ENCODE peak calls at places on chromosomes 1 and 21, in five cellular contexts. Y is bronchial epithelial cell, L is HTR-8/SVneo, G is dorsolateral prefrontal cortex, S is mesenteric fat pad. A is an unnamed sample.

GRCh38 chr1:220123889-220124288 is 30.0 kb downstream of the IARS2 start:
- DNase-seq in L (no peak), Y (no peak), G (no peak), S (no peak), A (peak)

GRCh38 chr1:46102769-46103476 is 29.5 kb downstream of the PIK3R3 start:
- DNase-seq in Y (peak), L (no peak), S (no peak), G (no peak), A (no peak)

GRCh38 chr1:89754518-89754917 is 66.3 kb upstream of the LRRC8D start:
- DNase-seq in Y (no peak), G (no peak), L (no peak), S (no peak), A (no peak)

GRCh38 chr1:38941527-38942019 is at the start of gene RHBDL2:
- DNase-seq in Y (peak), S (no peak), L (no peak), G (peak), A (no peak)

GRCh38 chr1:197021716-197022115 is 44.4 kb downstream of the CFHR5 start:
- DNase-seq in S (no peak), G (no peak), L (no peak), Y (no peak), A (no peak)

GRCh38 chr1:212983482-212983881 is 32.2 kb downstream of the ANGEL2 start:
- DNase-seq in L (no peak), S (no peak), G (no peak), Y (no peak), A (no peak)

GRCh38 chr1:89539135-89539534 is 14.5 kb downstream of the LRRC8B start:
- DNase-seq in L (no peak), G (no peak), S (no peak), Y (no peak), A (no peak)

GRCh38 chr1:66768935-66769334 is 16.7 kb downstream of the DYNLT5 start:
- DNase-seq in S (no peak), Y (no peak), G (no peak), L (no peak), A (no peak)

GRCh38 chr1:60160141-60160540 is 86.6 kb upstream of the C1orf87 start:
- DNase-seq in G (no peak), S (no peak), Y (no peak), L (no peak), A (no peak)

GRCh38 chr21:42350899-42351543 is at the start of gene TFF2:
- DNase-seq in S (peak), Y (no peak), L (no peak), G (no peak), A (no peak)

GRCh38 chr21:42235593-42235992 is 16.7 kb downstream of the ABCG1 start:
- DNase-seq in Y (no peak), L (no peak), S (no peak), G (no peak), A (no peak)

GRCh38 chr1:204340137-204340536 is 19.6 kb downstream of the PLEKHA6 start:
- DNase-seq in L (no peak), G (no peak), S (no peak), Y (no peak), A (no peak)

GRCh38 chr1:239633432-239633831 is 247.1 kb downstream of the CHRM3 start:
- DNase-seq in G (no peak), L (no peak), Y (no peak), S (no peak), A (no peak)

GRCh38 chr1:50108497-50109073 is at the start of gene ELAVL4:
- DNase-seq in G (peak), S (no peak), L (no peak), Y (no peak), A (no peak)

GRCh38 chr1:25572708-25573590 is 29.5 kb downstream of the LDLRAP1 start:
- DNase-seq in Y (peak), G (no peak), L (peak), S (no peak), A (no peak)

GRCh38 chr1:14345925-14346550 is 252.4 kb upstream of the KAZN start:
- DNase-seq in S (no peak), G (no peak), L (no peak), Y (no peak), A (peak)

GRCh38 chr1:202061055-202061454 is 50.7 kb downstream of the ELF3 start:
- DNase-seq in G (no peak), L (no peak), Y (no peak), S (no peak), A (no peak)

GRCh38 chr1:26951821-26952497 is 8.3 kb downstream of the KDF1 start:
- DNase-seq in Y (no peak), L (no peak), S (no peak), G (no peak), A (no peak)

GRCh38 chr21:35993875-35994490 is 66.3 kb downstream of the SETD4 start:
- DNase-seq in S (no peak), L (no peak), G (no peak), Y (no peak), A (no peak)

GRCh38 chr1:66266350-66266749 is 267.6 kb upstream of the SGIP1 start:
- DNase-seq in Y (peak), L (no peak), S (no peak), G (no peak), A (peak)

GRCh38 chr1:156627313-156627880 is 8.2 kb downstream of the HAPLN2 start:
- DNase-seq in S (no peak), G (peak), L (peak), Y (peak), A (peak)

GRCh38 chr1:197911857-197912696 is 5.1 kb upstream of the LHX9 start:
- DNase-seq in S (no peak), L (no peak), G (no peak), Y (peak), A (no peak)

GRCh38 chr1:109241344-109241743 is 8.0 kb upstream of the CELSR2 start:
- DNase-seq in L (no peak), Y (no peak), G (no peak), S (no peak), A (no peak)

GRCh38 chr1:150928286-150928685 is 2.1 kb downstream of the SETDB1 start:
- DNase-seq in L (no peak), S (no peak), Y (no peak), G (no peak), A (no peak)

GRCh38 chr1:181166377-181167196 is 78.1 kb downstream of the IER5 start:
- DNase-seq in L (peak), S (peak), G (peak), Y (peak), A (peak)

GRCh38 chr1:154590756-154591155 is 17.2 kb downstream of the ADAR start:
- DNase-seq in S (no peak), Y (no peak), L (no peak), G (no peak), A (no peak)

GRCh38 chr1:116574581-116575291 is 3.9 kb upstream of the CD58 start:
- DNase-seq in L (peak), Y (peak), S (no peak), G (peak), A (peak)

GRCh38 chr21:26425576-26425975 is 147.5 kb downstream of the CYYR1 start:
- DNase-seq in Y (peak), L (no peak), S (no peak), G (no peak), A (no peak)

GRCh38 chr1:12697406-12697805 is 18.5 kb upstream of the AADACL3 start:
- DNase-seq in S (no peak), Y (no peak), G (no peak), L (no peak), A (no peak)

GRCh38 chr1:220410681-220411080 is 117.3 kb upstream of the MARK1 start:
- DNase-seq in G (no peak), L (peak), S (no peak), Y (no peak), A (no peak)

GRCh38 chr21:26391166-26391565 is 181.9 kb downstream of the CYYR1 start:
- DNase-seq in G (peak), Y (peak), L (no peak), S (no peak), A (no peak)

GRCh38 chr1:93552751-93553455 is 105.0 kb downstream of the FNBP1L start:
- DNase-seq in G (peak), Y (peak), L (no peak), S (no peak), A (peak)

GRCh38 chr1:37890378-37891014 is 31.1 kb upstream of the MTF1 start:
- DNase-seq in G (no peak), Y (peak), S (no peak), L (peak), A (peak)

GRCh38 chr1:226661965-226662364 is 77.1 kb downstream of the ITPKB start:
- DNase-seq in G (no peak), Y (no peak), L (no peak), S (no peak), A (no peak)

A was measured in HCT116.